ENCODE peak calls at places on chromosome 4, in five cellular contexts. K, G, Q, U and M are unnamed samples.

GRCh38 chr4:120052840-120053239 is 13.8 kb downstream of the MAD2L1 start:
- DNase-seq in U (no peak), Q (no peak), K (peak; percentile 7), G (no peak), M (peak; percentile 94)

GRCh38 chr4:138021116-138021820 is 220.9 kb downstream of the SLC7A11 start:
- DNase-seq in U (no peak), K (no peak), G (no peak), Q (no peak), M (no peak)

GRCh38 chr4:82578935-82579334 is 17.1 kb upstream of the TMEM150C start:
- DNase-seq in G (no peak), K (no peak), U (no peak), Q (peak; percentile 76), M (no peak)

GRCh38 chr4:56321246-56321645 is 66.0 kb downstream of the AASDH start:
- DNase-seq in K (no peak), Q (no peak), U (no peak), G (no peak), M (no peak)

GRCh38 chr4:27278615-27279014 is 418.0 kb downstream of the STIM2 start:
- DNase-seq in K (no peak), U (no peak), Q (peak; percentile 89), G (no peak), M (peak; percentile 23)

GRCh38 chr4:3031357-3032064 is 42.8 kb downstream of the HTT-AS start:
- DNase-seq in G (no peak), K (peak; percentile 30), U (peak; percentile 53), Q (no peak), M (no peak)

GRCh38 chr4:94453534-94453963 is 1.8 kb downstream of the PDLIM5 start:
- DNase-seq in U (no peak), G (no peak), Q (no peak), K (no peak), M (peak; percentile 55)

GRCh38 chr4:145216532-145216931 is 36.1 kb upstream of the OTUD4 start:
- DNase-seq in U (no peak), K (no peak), G (no peak), Q (no peak), M (peak; percentile 38)

GRCh38 chr4:101274888-101275752 is 72.2 kb downstream of the PPP3CA start:
- DNase-seq in U (no peak), Q (no peak), G (no peak), K (no peak), M (no peak)

GRCh38 chr4:143406523-143406922 is 69.8 kb downstream of the GAB1 start:
- DNase-seq in K (peak; percentile 42), U (no peak), G (no peak), Q (no peak), M (peak; percentile 67)

GRCh38 chr4:829291-829690 is 3.4 kb upstream of the CPLX1 start:
- DNase-seq in U (peak; percentile 14), Q (peak; percentile 32), G (peak; percentile 41), K (no peak), M (no peak)

GRCh38 chr4:98642991-98643426 is 15.4 kb downstream of the TSPAN5 start:
- DNase-seq in K (no peak), Q (no peak), G (no peak), U (no peak), M (peak; percentile 60)

GRCh38 chr4:74085669-74086068 is 13.3 kb downstream of the CXCL2 start:
- DNase-seq in Q (no peak), G (no peak), U (no peak), K (no peak), M (no peak)

GRCh38 chr4:134298313-134298712 is 96.7 kb upstream of the PABPC4L start:
- DNase-seq in G (no peak), K (no peak), Q (no peak), U (no peak), M (no peak)

GRCh38 chr4:6200922-6201362 is 593 bp upstream of the JAKMIP1 start:
- DNase-seq in Q (no peak), U (no peak), G (no peak), K (no peak), M (no peak)

GRCh38 chr4:6241062-6241845 is 28.4 kb upstream of the WFS1 start:
- DNase-seq in Q (no peak), G (peak; percentile 63), U (no peak), K (no peak), M (no peak)

GRCh38 chr4:41209187-41209586 is 5.2 kb downstream of the APBB2 start:
- DNase-seq in K (no peak), U (peak; percentile 64), Q (no peak), G (no peak), M (no peak)

GRCh38 chr4:140349816-140350215 is 23.6 kb upstream of the SCOC start:
- DNase-seq in U (no peak), K (no peak), Q (peak; percentile 79), G (no peak), M (no peak)

GRCh38 chr4:38870098-38870850 is 2.7 kb downstream of the FAM114A1 start:
- DNase-seq in U (no peak), Q (no peak), K (no peak), G (no peak), M (peak; percentile 46)

GRCh38 chr4:16704488-16704887 is 194.0 kb downstream of the LDB2 start:
- DNase-seq in U (no peak), Q (no peak), G (no peak), K (no peak), M (no peak)

GRCh38 chr4:21830272-21830671 is 118.3 kb downstream of the KCNIP4 start:
- DNase-seq in G (peak; percentile 59), U (no peak), K (no peak), Q (no peak), M (no peak)

GRCh38 chr4:113849771-113850170 is 88.2 kb upstream of the CAMK2D start:
- DNase-seq in U (no peak), K (peak; percentile 14), G (no peak), Q (no peak), M (peak; percentile 19)

GRCh38 chr4:46503739-46504138 is 113.8 kb upstream of the GABRA2 start:
- DNase-seq in K (no peak), U (no peak), G (no peak), Q (no peak), M (peak; percentile 19)

GRCh38 chr4:166092797-166093196 is 219.8 kb downstream of the TLL1 start:
- DNase-seq in G (no peak), K (no peak), U (no peak), Q (no peak), M (no peak)

GRCh38 chr4:76458297-76458696 is 23.3 kb downstream of the SHROOM3 start:
- DNase-seq in G (no peak), Q (no peak), U (no peak), K (no peak), M (no peak)
- TF ChIP-seq CTCF in G (no peak), Q (no peak), U (no peak), K (no peak), M (no peak)

GRCh38 chr4:42397635-42398447 is 553 bp downstream of the SHISA3 start:
- DNase-seq in U (peak; percentile 34), G (peak; percentile 77), Q (peak; percentile 83), K (peak; percentile 38), M (peak; percentile 4)

GRCh38 chr4:42395595-42395994 is 1.7 kb upstream of the SHISA3 start:
- DNase-seq in G (no peak), U (no peak), K (no peak), Q (no peak), M (no peak)

GRCh38 chr4:42397256-42397634 is at the start of gene SHISA3:
- DNase-seq in K (peak; percentile 37), G (no peak), Q (peak; percentile 86), U (peak; percentile 32), M (no peak)

GRCh38 chr4:42398448-42399355 is 1.4 kb downstream of the SHISA3 start:
- DNase-seq in K (no peak), G (no peak), U (no peak), Q (peak; percentile 84), M (no peak)

GRCh38 chr4:42396361-42397255 is 680 bp upstream of the SHISA3 start:
- DNase-seq in Q (peak; percentile 61), U (no peak), K (no peak), G (no peak), M (no peak)
- H3K4me3 ChIP-seq in Q (peak overlapping the region; percentile 92), U (no peak overlapping the region), K (peak overlapping the region; percentile 14), G (peak overlapping the region; percentile 76), M (no peak overlapping the region)

GRCh38 chr4:139232751-139233150 is 47.3 kb downstream of the MGARP start:
- DNase-seq in U (no peak), G (no peak), Q (no peak), K (no peak), M (no peak)

GRCh38 chr4:139222215-139222614 is 45.2 kb upstream of the ELF2 start:
- DNase-seq in U (no peak), Q (no peak), K (no peak), G (no peak), M (no peak)

GRCh38 chr4:139223682-139224317 is 46.8 kb upstream of the ELF2 start:
- DNase-seq in Q (no peak), U (no peak), G (no peak), K (peak; percentile 23), M (peak; percentile 25)

GRCh38 chr4:139229534-139230039 is 50.4 kb downstream of the MGARP start:
- DNase-seq in Q (no peak), G (no peak), U (no peak), K (no peak), M (peak; percentile 73)

GRCh38 chr4:139227729-139228404 is 50.8 kb upstream of the ELF2 start:
- DNase-seq in U (no peak), G (no peak), K (no peak), Q (no peak), M (no peak)
- TF ChIP-seq CTCF in U (no peak), G (peak; percentile 36), K (no peak), Q (peak; percentile 31), M (peak; percentile 35)

GRCh38 chr4:153792007-153792892 is 3.4 kb upstream of the SFRP2 start:
- DNase-seq in U (peak; percentile 58), K (no peak), Q (peak; percentile 98), G (no peak), M (peak; percentile 60)
- H3K4me3 ChIP-seq in U (no peak overlapping the region), K (peak overlapping the region; percentile 1), Q (peak overlapping the region; percentile 69), G (peak overlapping the region; percentile 64), M (peak overlapping the region; percentile 15)

DNA sequence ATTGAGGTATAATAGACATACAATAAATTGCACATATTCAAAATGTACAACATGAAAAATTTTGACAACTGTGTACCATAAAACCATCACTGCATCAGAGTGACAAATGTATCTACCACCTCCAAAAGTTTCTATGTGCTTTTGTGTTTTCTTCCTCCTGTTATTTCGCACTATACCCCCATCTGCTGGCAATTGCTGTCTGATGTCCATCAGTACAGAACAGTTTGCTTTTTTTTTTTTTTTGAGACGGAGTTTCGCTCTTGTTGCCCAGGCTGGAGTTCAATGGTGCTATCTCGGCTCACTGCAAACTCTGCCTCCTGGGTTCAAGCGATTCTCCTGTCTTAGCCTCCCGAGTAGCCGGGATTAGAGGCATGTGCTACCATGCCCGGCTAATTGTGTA is 154.3 kb upstream of the GIMD1 start:
- DNase-seq in G (no peak), U (no peak), K (no peak), Q (no peak), M (peak; percentile 4)
- TF ChIP-seq CTCF in G (no peak), U (no peak), K (no peak), Q (peak; percentile 41), M (peak; percentile 22)

DNA sequence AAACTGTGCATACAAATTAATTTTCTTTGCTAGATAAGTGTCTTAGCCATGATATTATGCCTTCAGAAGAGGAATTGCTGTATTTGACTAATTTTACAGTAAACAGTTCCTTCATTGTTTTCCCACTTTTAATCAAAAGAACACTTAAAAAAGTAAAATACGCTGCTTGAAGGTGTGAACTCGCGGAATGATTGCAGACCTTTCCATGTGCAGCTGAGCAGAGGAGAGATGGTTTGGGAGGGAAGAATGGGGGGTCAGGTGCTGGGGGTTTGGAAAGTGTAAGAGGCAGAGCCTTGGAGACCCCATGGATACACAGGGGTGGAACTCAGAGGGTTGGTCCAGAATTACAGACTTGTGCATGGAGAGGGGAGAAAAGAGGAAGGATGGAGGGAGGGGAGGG is 15.3 kb downstream of the CYTL1 start:
- DNase-seq in U (no peak), G (no peak), K (no peak), Q (no peak), M (no peak)
- H3K4me3 ChIP-seq in U (no peak overlapping the region), G (no peak overlapping the region), K (no peak overlapping the region), Q (no peak overlapping the region), M (no peak overlapping the region)